ENCODE peak calls at places on chromosome 14, in six cellular contexts. V is cardiac muscle cell, C is A673, J is foreskin fibroblast, H is HEK293T, K is fibroblast of villous mesenchyme. R is an unnamed sample.

GRCh38 chr14:89589400-89590128 is 172.5 kb upstream of the FOXN3 start:
- DNase-seq in K (no peak), V (no peak), J (no peak), C (no peak), H (no peak), R (no peak)

GRCh38 chr14:101360045-101360931 is 201.0 kb upstream of the DIO3 start:
- DNase-seq in C (no peak), J (no peak), H (no peak), K (peak; percentile 91), V (peak; percentile 2), R (peak; percentile 4)

GRCh38 chr14:74326369-74327152 is 21.7 kb upstream of the VRTN start:
- DNase-seq in V (peak; percentile 6), H (no peak), J (no peak), C (peak; percentile 43), K (no peak), R (no peak)

GRCh38 chr14:64683264-64683663 is 21.0 kb upstream of the PLEKHG3 start:
- DNase-seq in H (no peak), K (no peak), V (no peak), J (no peak), C (no peak), R (no peak)

GRCh38 chr14:55712505-55712904 is 132.5 kb downstream of the KTN1 start:
- DNase-seq in K (no peak), H (no peak), V (no peak), J (no peak), C (no peak), R (no peak)

GRCh38 chr14:96895658-96896271 is 98.6 kb downstream of the VRK1 start:
- DNase-seq in J (no peak), V (no peak), K (no peak), H (no peak), C (no peak), R (no peak)

GRCh38 chr14:51087024-51087423 is 7.9 kb downstream of the TRIM9 start:
- DNase-seq in C (no peak), K (no peak), J (no peak), V (no peak), H (no peak), R (no peak)

GRCh38 chr14:102605026-102605425 is 12.6 kb downstream of the RCOR1 start:
- DNase-seq in J (no peak), K (peak; percentile 30), V (no peak), H (no peak), C (no peak), R (no peak)

GRCh38 chr14:92988786-92989755 is 66.1 kb downstream of the CHGA start:
- DNase-seq in H (no peak), J (no peak), V (no peak), C (peak; percentile 52), K (no peak), R (no peak)

GRCh38 chr14:99413972-99414371 is 66.7 kb downstream of the SETD3 start:
- DNase-seq in J (no peak), K (no peak), H (peak; percentile 20), V (no peak), C (no peak), R (no peak)